ENCODE peak calls at places on chromosomes 13 and 19, in seven cellular contexts. Q, K, A, V, I, Z and O are unnamed samples. For H3K4me1, the result is how much of the 10 kb centered on the place peaks cover.

GRCh38 chr13:102912599-102912998 is 66.8 kb downstream of the ERCC5 start:
- DNase-seq in Z (no peak), K (no peak), A (no peak), I (no peak), Q (no peak), V (no peak), O (no peak)

GRCh38 chr19:16470911-16471811 is 609 bp downstream of the EPS15L1 start:
- DNase-seq in V (no peak), Z (no peak), I (peak), K (no peak), A (peak), Q (peak), O (peak)

GRCh38 chr13:59346861-59347470 is 816.8 kb downstream of the DIAPH3 start:
- DNase-seq in K (no peak), Q (no peak), Z (no peak), I (no peak), A (no peak), V (no peak), O (no peak)

GRCh38 chr13:39688699-39689405 is 33.4 kb downstream of the COG6 start:
- DNase-seq in V (no peak), K (no peak), Q (no peak), I (no peak), Z (no peak), A (no peak), O (no peak)

GRCh38 chr19:19579533-19580361 is 38.7 kb downstream of the PBX4 start:
- DNase-seq in Q (no peak), K (no peak), I (no peak), Z (no peak), V (no peak), A (no peak), O (no peak)

GRCh38 chr13:20772401-20773131 is 1.2 kb downstream of the EEF1AKMT1 start:
- DNase-seq in Q (no peak), K (no peak), V (no peak), A (no peak), Z (no peak), I (no peak), O (no peak)

GRCh38 chr19:19866599-19867248 is 1.0 kb downstream of the ZNF253 start:
- DNase-seq in Q (peak), I (peak), A (peak), V (peak), K (peak), Z (no peak), O (peak)

GRCh38 chr19:30209617-30210600 is 162.3 kb upstream of the ZNF536 start:
- DNase-seq in A (peak), Z (no peak), Q (no peak), V (no peak), K (no peak), I (no peak), O (no peak)

GRCh38 chr19:53897459-53897858 is 11.6 kb upstream of the CACNG7 start:
- DNase-seq in A (no peak), K (no peak), Q (no peak), I (no peak), V (no peak), Z (no peak), O (no peak)

GRCh38 chr19:54366811-54367210 is 2.1 kb upstream of the LAIR1 start:
- DNase-seq in A (no peak), Z (no peak), V (no peak), I (no peak), Q (no peak), K (no peak), O (no peak)

GRCh38 chr19:12939908-12940533 is 1.6 kb downstream of the CALR start:
- DNase-seq in K (no peak), Q (no peak), Z (no peak), A (no peak), V (no peak), I (no peak), O (no peak)

GRCh38 chr13:37747071-37747612 is 122.4 kb downstream of the TRPC4 start:
- DNase-seq in Z (no peak), V (no peak), Q (no peak), A (no peak), I (no peak), K (no peak), O (no peak)

GRCh38 chr13:102399791-102400618 is 1.8 kb downstream of the FGF14 start:
- DNase-seq in A (peak), Z (no peak), I (peak), V (no peak), Q (peak), K (peak), O (peak)

GRCh38 chr13:52459668-52460067 is 4.4 kb downstream of the CKAP2 start:
- DNase-seq in V (no peak), Q (no peak), I (no peak), Z (no peak), K (no peak), A (no peak), O (no peak)

GRCh38 chr19:11125994-11126685 is 29.4 kb downstream of the SPC24 start:
- DNase-seq in Z (peak), Q (peak), A (peak), I (peak), V (peak), K (peak), O (peak)

GRCh38 chr19:38340927-38341326 is 5.3 kb downstream of the CATSPERG start:
- DNase-seq in Q (no peak), A (no peak), K (no peak), V (no peak), I (no peak), Z (no peak), O (no peak)

GRCh38 chr19:38337360-38337653 is 1.7 kb downstream of the CATSPERG start:
- DNase-seq in I (no peak), K (no peak), Z (no peak), V (no peak), A (no peak), Q (no peak), O (no peak)

GRCh38 chr19:38336638-38337359 is 1.2 kb downstream of the CATSPERG start:
- DNase-seq in Z (peak), A (peak), I (peak), Q (peak), K (peak), V (peak), O (peak)

GRCh38 chr19:38331728-38332127 is 3.9 kb upstream of the CATSPERG start:
- DNase-seq in K (no peak), Q (no peak), I (no peak), A (no peak), V (no peak), Z (no peak), O (no peak)

GRCh38 chr19:38335949-38336637 is 463 bp downstream of the CATSPERG start:
- DNase-seq in V (peak), A (peak), K (peak), Q (peak), I (peak), Z (peak), O (peak)
- H3K4me3 ChIP-seq in V (peak), A (peak), K (peak), Q (peak), I (peak), Z (peak), O (peak)

GRCh38 chr13:50215389-50215788 is 200.1 kb downstream of the KCNRG start:
- DNase-seq in I (no peak), A (no peak), V (no peak), Z (no peak), K (no peak), Q (no peak), O (no peak)

GRCh38 chr13:50214514-50214913 is 199.3 kb downstream of the KCNRG start:
- DNase-seq in Q (no peak), Z (no peak), K (no peak), A (no peak), V (no peak), I (no peak), O (no peak)

GRCh38 chr13:50208826-50209335 is 193.6 kb downstream of the KCNRG start:
- DNase-seq in K (peak), A (peak), Z (no peak), I (no peak), Q (peak), V (peak), O (peak)

GRCh38 chr13:50213526-50213925 is 198.3 kb downstream of the KCNRG start:
- DNase-seq in Z (no peak), K (no peak), Q (no peak), A (no peak), V (no peak), I (no peak), O (no peak)

DNA sequence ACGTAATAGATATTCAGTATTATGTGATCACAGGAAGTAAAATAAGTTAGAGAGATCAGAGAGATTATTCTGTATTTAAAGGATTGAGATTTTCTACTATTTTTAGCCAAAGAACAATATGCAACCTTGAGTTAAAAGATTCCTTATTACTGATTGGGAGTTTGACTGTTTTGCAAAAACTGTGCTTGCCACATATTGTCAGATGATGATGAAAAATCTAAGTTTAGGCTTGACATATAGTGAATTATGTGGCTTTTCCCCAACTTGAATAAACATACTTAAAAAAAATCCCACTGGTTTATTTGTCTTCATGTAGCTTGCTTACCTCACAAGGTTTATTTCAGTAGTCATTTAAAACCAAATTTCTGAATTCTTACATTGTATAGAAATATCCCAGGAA is 194.4 kb downstream of the KCNRG start:
- DNase-seq in K (no peak), Z (no peak), I (no peak), A (no peak), V (no peak), Q (no peak), O (no peak)
- TF ChIP-seq CTCF in K (no peak), Z (no peak), I (no peak), A (no peak), V (no peak), Q (no peak), O (no peak)

GRCh38 chr19:42244452-42245220 is 2.2 kb upstream of the GSK3A start:
- DNase-seq in V (peak), I (peak), Z (peak), K (peak), A (peak), Q (peak), O (peak)
- H3K4me1 ChIP-seq in V (under half), I (under half), Z (under half), K (under half), A (under half), Q (under half), O (under half)

GRCh38 chr13:45826741-45827140 is 24.8 kb downstream of the SIAH3 start:
- DNase-seq in Q (no peak), Z (no peak), A (no peak), V (no peak), I (no peak), K (peak), O (no peak)

GRCh38 chr13:45827318-45827717 is 24.2 kb downstream of the SIAH3 start:
- DNase-seq in Q (no peak), V (no peak), Z (no peak), K (no peak), I (no peak), A (no peak), O (no peak)

GRCh38 chr13:45830121-45830520 is 21.4 kb downstream of the SIAH3 start:
- DNase-seq in K (no peak), V (no peak), A (no peak), I (no peak), Z (no peak), Q (no peak), O (no peak)

GRCh38 chr13:45825124-45825650 is 26.4 kb downstream of the SIAH3 start:
- DNase-seq in V (no peak), Q (no peak), K (no peak), Z (no peak), A (no peak), I (no peak), O (no peak)

DNA sequence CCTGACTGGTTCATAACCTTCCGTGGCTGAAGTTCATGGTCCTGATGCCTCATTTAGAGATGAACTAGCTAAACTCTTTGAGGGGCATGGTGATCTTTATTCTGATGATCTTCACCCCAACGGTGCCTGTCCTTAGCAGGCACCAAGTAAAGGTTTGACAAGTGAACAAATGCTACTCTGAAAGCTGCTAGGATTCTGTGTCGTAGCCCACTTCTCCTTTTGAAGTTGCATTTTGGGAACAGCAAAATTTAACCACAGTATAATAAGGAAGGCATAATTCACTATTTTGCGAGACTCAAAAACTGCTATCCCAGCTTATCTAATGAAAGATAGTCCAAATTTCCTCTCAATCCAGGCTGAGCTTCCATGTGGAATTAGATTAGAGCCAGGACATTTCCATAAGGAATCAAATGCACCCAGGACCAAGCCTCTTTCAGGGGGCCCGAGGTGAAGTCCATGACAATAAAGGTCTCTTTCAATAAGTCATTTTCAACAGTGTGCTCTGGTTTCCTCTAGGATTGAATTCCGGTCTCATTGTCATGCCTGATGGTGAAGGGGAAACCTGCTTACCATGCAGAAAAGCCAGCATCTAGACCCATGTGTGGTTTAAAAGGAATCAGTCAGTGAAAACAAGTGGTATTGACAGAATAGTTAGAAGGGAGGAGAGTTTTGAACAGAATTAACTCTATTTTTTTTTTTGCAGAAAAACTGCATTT is 23.1 kb downstream of the SIAH3 start:
- DNase-seq in Q (no peak), V (no peak), A (no peak), I (no peak), Z (no peak), K (no peak), O (no peak)
- H3K4me3 ChIP-seq in Q (no peak), V (no peak), A (no peak), I (no peak), Z (no peak), K (no peak), O (no peak)

GRCh38 chr19:23309926-23310325 is 59.7 kb upstream of the ZNF724 start:
- DNase-seq in Z (no peak), I (no peak), Q (no peak), A (no peak), K (no peak), V (no peak), O (no peak)

GRCh38 chr19:23311551-23311950 is 61.4 kb upstream of the ZNF724 start:
- DNase-seq in V (no peak), K (no peak), A (no peak), Z (no peak), Q (no peak), I (no peak), O (no peak)

GRCh38 chr19:23310729-23311211 is 60.6 kb upstream of the ZNF724 start:
- DNase-seq in I (no peak), V (no peak), Z (no peak), A (no peak), Q (no peak), K (no peak), O (no peak)

GRCh38 chr19:23304238-23304637 is 54.0 kb upstream of the ZNF724 start:
- DNase-seq in I (no peak), K (no peak), A (no peak), Q (no peak), Z (no peak), V (no peak), O (no peak)

DNA sequence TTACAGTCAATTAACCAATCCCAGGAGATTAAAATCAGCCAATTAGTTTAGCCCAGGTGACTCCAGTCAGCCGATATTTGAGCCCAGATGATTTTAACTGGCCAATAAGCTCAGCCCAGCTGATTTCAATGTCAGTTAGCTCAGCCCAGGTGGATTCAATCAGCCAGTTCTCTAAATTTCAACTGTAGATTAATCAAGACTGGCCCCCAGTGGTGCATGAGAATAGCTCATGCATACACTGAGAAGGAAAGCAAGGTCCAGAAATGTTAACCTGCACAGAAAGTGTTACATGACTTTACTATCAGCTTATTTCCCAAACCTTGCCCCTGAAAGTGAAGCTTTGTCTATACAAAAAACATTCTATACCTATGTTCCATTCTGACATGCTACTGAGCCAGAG is 55.4 kb upstream of the ZNF724 start:
- DNase-seq in Q (no peak), V (no peak), Z (no peak), A (no peak), I (no peak), K (no peak), O (no peak)
- TF ChIP-seq CTCF in Q (no peak), V (no peak), Z (no peak), A (peak), I (no peak), K (no peak), O (peak)

GRCh38 chr19:810077-810855 is 11.5 kb downstream of the PLPPR3 start:
- DNase-seq in V (peak), A (peak), I (no peak), Z (no peak), Q (no peak), K (no peak), O (no peak)

GRCh38 chr19:806815-807421 is 9.7 kb downstream of the PTBP1 start:
- DNase-seq in V (peak), A (peak), Q (no peak), Z (no peak), K (no peak), I (no peak), O (no peak)

GRCh38 chr19:805600-806550 is 8.6 kb downstream of the PTBP1 start:
- DNase-seq in I (peak), Q (no peak), Z (no peak), V (peak), A (peak), K (no peak), O (peak)

GRCh38 chr19:807627-808175 is 10.4 kb downstream of the PTBP1 start:
- DNase-seq in K (no peak), Q (no peak), I (no peak), Z (no peak), A (no peak), V (peak), O (no peak)

DNA sequence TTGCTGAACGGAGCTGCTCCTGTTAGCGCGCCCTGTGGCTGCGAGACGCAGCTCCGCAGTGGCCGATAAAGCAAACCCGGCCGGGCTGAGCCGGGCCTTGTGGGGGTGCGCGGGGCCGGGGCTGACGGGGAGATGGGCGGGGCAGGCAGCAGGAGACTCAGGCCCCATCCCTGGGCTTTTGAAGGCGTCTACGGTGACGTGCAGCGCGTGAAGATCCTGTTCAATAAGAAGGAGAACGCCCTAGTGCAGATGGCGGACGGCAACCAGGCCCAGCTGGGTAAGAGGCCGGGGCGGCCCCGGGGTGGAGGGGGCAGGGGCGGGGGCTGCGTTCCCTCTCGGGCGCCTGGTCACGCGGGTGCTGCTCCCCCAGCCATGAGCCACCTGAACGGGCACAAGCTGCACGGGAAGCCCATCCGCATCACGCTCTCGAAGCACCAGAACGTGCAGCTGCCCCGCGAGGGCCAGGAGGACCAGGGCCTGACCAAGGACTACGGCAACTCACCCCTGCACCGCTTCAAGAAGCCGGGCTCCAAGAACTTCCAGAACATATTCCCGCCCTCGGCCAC is 11.0 kb downstream of the PTBP1 start:
- DNase-seq in Z (no peak), Q (no peak), V (peak), K (no peak), I (no peak), A (peak), O (no peak)
- H3K4me1 ChIP-seq in Z (under half), Q (under half), V (under half), K (under half), I (under half), A (under half), O (under half)

GRCh38 chr13:30355405-30355741 is 48.0 kb upstream of the KATNAL1 start:
- DNase-seq in I (no peak), K (peak), A (peak), Q (no peak), Z (no peak), V (peak), O (peak)

GRCh38 chr13:30354481-30355404 is 47.4 kb upstream of the KATNAL1 start:
- DNase-seq in K (no peak), V (no peak), A (no peak), I (no peak), Z (no peak), Q (no peak), O (peak)

GRCh38 chr13:30353601-30354000 is 46.2 kb upstream of the KATNAL1 start:
- DNase-seq in V (no peak), K (no peak), Z (no peak), Q (no peak), I (no peak), A (no peak), O (no peak)

GRCh38 chr13:30353060-30353459 is 45.7 kb upstream of the KATNAL1 start:
- DNase-seq in K (no peak), I (no peak), A (no peak), Z (no peak), Q (no peak), V (no peak), O (no peak)

GRCh38 chr13:30355839-30356238 is 48.5 kb upstream of the KATNAL1 start:
- DNase-seq in Z (no peak), Q (no peak), A (no peak), K (no peak), V (no peak), I (no peak), O (no peak)
- H3K4me3 ChIP-seq in Z (no peak), Q (no peak), A (no peak), K (no peak), V (no peak), I (no peak), O (no peak)

GRCh38 chr19:9941646-9942045 is 5.3 kb upstream of the OLFM2 start:
- DNase-seq in Z (no peak), I (no peak), V (no peak), K (no peak), A (no peak), Q (no peak), O (no peak)
- TF ChIP-seq CTCF in Z (no peak), I (no peak), V (no peak), K (no peak), A (no peak), Q (no peak), O (no peak)

GRCh38 chr13:114154476-114154875 is 22.1 kb upstream of the RASA3 start:
- DNase-seq in V (no peak), A (no peak), Q (no peak), I (no peak), Z (no peak), K (no peak), O (no peak)
- H3K4me1 ChIP-seq in V (under half), A (under half), Q (under half), I (under half), Z (under half), K (under half), O (under half)